ENCODE peak calls at places on chromosomes 13 and 19, in seven cellular contexts. T is GDM1; I is CD8-positive, alpha-beta memory T cell; P is effector CD4-positive, alpha-beta T cell; Z is hepatocyte; A is GOT3; F is tibial nerve. G is an unnamed sample.

GRCh38 chr19:39558623-39559117 is 18.7 kb upstream of the EID2 start:
- DNase-seq in T (no peak), I (no peak), P (no peak), Z (no peak), A (no peak), F (no peak), G (no peak)

GRCh38 chr19:35403116-35403760 is 32.4 kb downstream of the GPR42 start:
- DNase-seq in T (no peak), I (no peak), P (no peak), Z (no peak), A (no peak), F (no peak), G (no peak)

GRCh38 chr19:42301646-42302204 is at the start of gene PRR19:
- DNase-seq in T (no peak), I (no peak), P (no peak), Z (peak; percentile 57), A (no peak), F (no peak), G (no peak)

GRCh38 chr13:82597737-82598136 is 1284.5 kb downstream of the SLITRK1 start:
- DNase-seq in T (no peak), I (no peak), P (no peak), Z (no peak), A (no peak), F (no peak), G (no peak)

GRCh38 chr13:40059540-40060232 is 404.2 kb downstream of the COG6 start:
- DNase-seq in T (no peak), I (no peak), P (no peak), Z (no peak), A (no peak), F (no peak), G (no peak)

GRCh38 chr19:36488816-36489138 is 584 bp downstream of the ZNF566 start:
- DNase-seq in T (peak; percentile 28), I (no peak), P (no peak), Z (peak; percentile 40), A (no peak), F (no peak), G (no peak)

GRCh38 chr13:31968473-31968872 is 63.1 kb upstream of the FRY start:
- DNase-seq in T (peak; percentile 24), I (no peak), P (no peak), Z (peak; percentile 20), A (no peak), F (no peak), G (no peak)

GRCh38 chr19:7554565-7554964 is 19.0 kb downstream of the PNPLA6 start:
- DNase-seq in T (no peak), I (no peak), P (no peak), Z (no peak), A (no peak), F (no peak), G (no peak)

GRCh38 chr19:41195675-41196497 is 2.9 kb downstream of the CYP2S1 start:
- DNase-seq in T (no peak), I (no peak), P (no peak), Z (no peak), A (no peak), F (no peak), G (no peak)

GRCh38 chr19:33273881-33274662 is 28.3 kb downstream of the CEBPA start:
- DNase-seq in T (peak; percentile 51), I (no peak), P (no peak), Z (peak; percentile 75), A (no peak), F (no peak), G (no peak)

GRCh38 chr19:50362656-50363424 is 2.6 kb downstream of the NAPSA start:
- DNase-seq in T (no peak), I (no peak), P (no peak), Z (no peak), A (no peak), F (no peak), G (no peak)

GRCh38 chr19:9531933-9532332 is 6.5 kb downstream of the ZNF426 start:
- DNase-seq in T (no peak), I (no peak), P (no peak), Z (no peak), A (no peak), F (no peak), G (no peak)

G was measured in right atrium auricular region.